ENCODE peak calls at places on chromosome 20, in seven cellular contexts. T, V, G, H, J, Z and U are unnamed samples.

GRCh38 chr20:10216146-10216741 is 2.4 kb upstream of the SNAP25 start:
- DNase-seq in T (no peak), V (no peak), G (no peak), H (no peak), J (no peak), Z (no peak), U (no peak)

GRCh38 chr20:34834459-34834893 is 9.0 kb upstream of the NCOA6 start:
- DNase-seq in T (no peak), V (no peak), G (no peak), H (peak), J (no peak), Z (peak), U (peak)

GRCh38 chr20:46642265-46642942 is 8.9 kb downstream of the SLC13A3 start:
- DNase-seq in T (no peak), V (no peak), G (peak), H (no peak), J (peak), Z (no peak), U (no peak)

GRCh38 chr20:11995750-11996567 is 78.3 kb downstream of the BTBD3 start:
- DNase-seq in T (no peak), V (no peak), G (no peak), H (no peak), J (no peak), Z (no peak), U (no peak)

GRCh38 chr20:7856756-7857155 is 83.5 kb downstream of the HAO1 start:
- DNase-seq in T (no peak), V (no peak), G (no peak), H (peak), J (no peak), Z (no peak), U (no peak)

GRCh38 chr20:3766832-3767433 is 620 bp downstream of the ADISSP start:
- DNase-seq in T (no peak), V (no peak), G (no peak), H (peak), J (no peak), Z (peak), U (peak)

GRCh38 chr20:33480071-33480470 is 9.8 kb upstream of the CBFA2T2 start:
- DNase-seq in T (no peak), V (no peak), G (no peak), H (no peak), J (no peak), Z (no peak), U (no peak)

GRCh38 chr20:33061626-33062025 is 7.9 kb downstream of the BPIFB3 start:
- DNase-seq in T (no peak), V (no peak), G (no peak), H (no peak), J (no peak), Z (no peak), U (no peak)

GRCh38 chr20:33202451-33202850 is 14.7 kb upstream of the BPIFA3 start:
- DNase-seq in T (no peak), V (no peak), G (no peak), H (no peak), J (no peak), Z (no peak), U (no peak)

GRCh38 chr20:38864662-38865061 is 59.2 kb downstream of the PPP1R16B start:
- DNase-seq in T (no peak), V (no peak), G (no peak), H (no peak), J (no peak), Z (no peak), U (no peak)

GRCh38 chr20:55054443-55054842 is 579.0 kb downstream of the DOK5 start:
- DNase-seq in T (no peak), V (no peak), G (no peak), H (no peak), J (no peak), Z (no peak), U (no peak)

GRCh38 chr20:19817017-19817416 is 59.0 kb downstream of the RIN2 start:
- DNase-seq in T (no peak), V (no peak), G (no peak), H (no peak), J (peak), Z (no peak), U (no peak)

GRCh38 chr20:33444797-33445560 is 1.4 kb upstream of the SNTA1 start:
- DNase-seq in T (no peak), V (no peak), G (no peak), H (peak), J (no peak), Z (no peak), U (peak)

GRCh38 chr20:20668639-20669038 is 43.8 kb downstream of the RALGAPA2 start:
- DNase-seq in T (no peak), V (peak), G (no peak), H (peak), J (no peak), Z (no peak), U (no peak)

GRCh38 chr20:52131048-52131643 is 60.4 kb downstream of the ZFP64 start:
- DNase-seq in T (no peak), V (no peak), G (no peak), H (no peak), J (no peak), Z (no peak), U (no peak)

GRCh38 chr20:48595495-48596475 is 232.0 kb downstream of the PREX1 start:
- DNase-seq in T (no peak), V (no peak), G (peak), H (no peak), J (no peak), Z (no peak), U (no peak)

GRCh38 chr20:34915749-34916455 is 39.5 kb downstream of the ACSS2 start:
- DNase-seq in T (no peak), V (no peak), G (no peak), H (no peak), J (no peak), Z (no peak), U (no peak)

GRCh38 chr20:14877616-14878015 is 540.2 kb upstream of the FLRT3 start:
- DNase-seq in T (no peak), V (no peak), G (no peak), H (no peak), J (no peak), Z (no peak), U (no peak)

GRCh38 chr20:57384486-57384885 is 6.7 kb upstream of the RBM38 start:
- DNase-seq in T (no peak), V (no peak), G (no peak), H (no peak), J (no peak), Z (no peak), U (no peak)

GRCh38 chr20:50537546-50538201 is 27.5 kb downstream of the PTPN1 start:
- DNase-seq in T (no peak), V (no peak), G (no peak), H (no peak), J (no peak), Z (no peak), U (no peak)

GRCh38 chr20:52422574-52423463 is 231.2 kb upstream of the ZFP64 start:
- DNase-seq in T (no peak), V (no peak), G (no peak), H (no peak), J (no peak), Z (no peak), U (peak)

GRCh38 chr20:12049125-12049524 is 131.4 kb downstream of the BTBD3 start:
- DNase-seq in T (no peak), V (no peak), G (no peak), H (no peak), J (peak), Z (no peak), U (no peak)

GRCh38 chr20:4972506-4973251 is 28.6 kb downstream of the SLC23A2 start:
- DNase-seq in T (no peak), V (no peak), G (no peak), H (no peak), J (no peak), Z (no peak), U (no peak)

GRCh38 chr20:13006825-13007224 is 1.9 kb upstream of the SPTLC3 start:
- DNase-seq in T (no peak), V (no peak), G (no peak), H (no peak), J (no peak), Z (no peak), U (no peak)

GRCh38 chr20:46581386-46581785 is 30.9 kb upstream of the OCSTAMP start:
- DNase-seq in T (no peak), V (no peak), G (no peak), H (no peak), J (no peak), Z (no peak), U (no peak)

GRCh38 chr20:16647875-16648597 is 74.8 kb upstream of the KIF16B start:
- DNase-seq in T (no peak), V (no peak), G (no peak), H (no peak), J (no peak), Z (no peak), U (no peak)

GRCh38 chr20:49515588-49515987 is 33.1 kb upstream of the KCNB1 start:
- DNase-seq in T (no peak), V (no peak), G (no peak), H (no peak), J (no peak), Z (no peak), U (no peak)

GRCh38 chr20:46411637-46412036 is 5.2 kb upstream of the ELMO2 start:
- DNase-seq in T (no peak), V (no peak), G (no peak), H (no peak), J (no peak), Z (no peak), U (no peak)

GRCh38 chr20:48657426-48658197 is 170.2 kb downstream of the PREX1 start:
- DNase-seq in T (no peak), V (peak), G (peak), H (peak), J (peak), Z (peak), U (peak)

GRCh38 chr20:50652702-50653294 is 38.5 kb downstream of the RIPOR3 start:
- DNase-seq in T (no peak), V (peak), G (no peak), H (peak), J (no peak), Z (no peak), U (no peak)

GRCh38 chr20:37396520-37397075 is 50.7 kb downstream of the SRC start:
- DNase-seq in T (no peak), V (no peak), G (no peak), H (peak), J (no peak), Z (peak), U (no peak)

GRCh38 chr20:19888269-19888669 is 128.9 kb upstream of the NAA20 start:
- DNase-seq in T (no peak), V (no peak), G (no peak), H (no peak), J (no peak), Z (no peak), U (no peak)

GRCh38 chr20:57809661-57810172 is 99.9 kb upstream of the PMEPA1 start:
- DNase-seq in T (no peak), V (no peak), G (no peak), H (peak), J (no peak), Z (no peak), U (no peak)

GRCh38 chr20:18005170-18005989 is 36.6 kb downstream of the MGME1 start:
- DNase-seq in T (no peak), V (peak), G (no peak), H (no peak), J (no peak), Z (no peak), U (no peak)

GRCh38 chr20:49245921-49246740 is 26.9 kb downstream of the DDX27 start:
- DNase-seq in T (no peak), V (no peak), G (no peak), H (peak), J (peak), Z (peak), U (peak)

GRCh38 chr20:461254-462198 is 807 bp downstream of the TBC1D20 start:
- DNase-seq in T (no peak), V (no peak), G (peak), H (peak), J (peak), Z (no peak), U (peak)

DNA sequence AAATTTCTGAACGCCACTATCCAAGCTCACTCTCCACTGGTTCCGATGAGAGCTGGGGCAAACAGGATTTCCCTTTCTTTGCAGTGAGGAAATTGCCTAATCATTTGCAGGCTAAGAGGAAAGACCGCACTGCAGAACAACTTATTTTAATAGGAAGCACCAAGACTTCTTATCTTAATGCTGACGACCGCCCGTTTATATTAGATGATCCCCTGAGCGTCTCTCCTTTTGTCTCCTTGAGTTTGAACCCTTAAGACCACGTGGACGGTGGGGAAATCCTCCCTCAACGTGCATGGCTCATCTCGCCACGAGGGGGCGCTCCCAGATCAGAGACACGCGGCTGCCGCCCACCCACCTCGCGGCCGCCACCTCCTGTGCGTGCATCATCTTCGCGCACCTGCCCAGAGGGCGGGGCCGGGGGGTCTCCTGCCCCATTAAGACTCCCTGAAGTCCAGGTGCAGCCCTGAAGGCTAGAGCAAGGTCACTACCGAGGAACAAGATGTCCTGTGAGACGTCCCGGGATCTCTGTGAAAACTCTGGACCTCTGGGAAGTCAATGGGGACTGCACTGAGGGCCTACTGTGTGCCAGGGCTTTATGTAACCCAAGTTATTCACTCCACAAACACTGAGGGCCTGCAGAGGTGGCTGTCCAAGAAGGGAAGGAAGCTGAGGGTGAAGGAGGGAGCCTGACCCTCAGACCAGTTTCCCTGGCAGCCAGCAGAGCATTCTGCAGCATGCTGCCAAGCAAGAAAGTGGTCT is 28.2 kb downstream of the PDYN start:
- DNase-seq in T (no peak), V (peak), G (peak), H (peak), J (peak), Z (peak), U (peak)
- TF ChIP-seq POLR2A in T (no peak), V (no peak), G (no peak), H (no peak), J (no peak), Z (no peak), U (no peak)

DNA sequence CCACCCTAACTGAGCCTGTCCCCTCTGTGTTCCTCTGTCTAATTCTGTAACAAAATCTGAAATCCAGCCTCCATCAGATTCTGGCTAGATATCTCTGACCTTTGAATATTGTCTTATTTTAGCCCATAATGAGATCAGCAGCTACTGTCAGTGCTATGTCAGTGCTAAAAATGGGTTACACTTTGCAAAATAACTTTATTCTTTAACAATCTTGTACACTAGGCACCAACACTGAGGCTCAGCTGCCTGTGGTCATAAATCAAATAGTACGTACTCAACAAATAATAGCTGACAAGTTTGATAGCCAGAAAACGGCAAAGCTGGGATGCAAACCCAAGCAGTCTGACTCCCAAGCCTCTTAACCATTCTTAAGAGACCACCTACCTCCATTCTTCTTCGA is 22.1 kb downstream of the TTPAL start:
- DNase-seq in T (no peak), V (no peak), G (no peak), H (no peak), J (no peak), Z (no peak), U (no peak)
- TF ChIP-seq POLR2A in T (no peak), V (no peak), G (no peak), H (no peak), J (no peak), Z (no peak), U (no peak)

GRCh38 chr20:2651772-2652723 is at the start of gene NOP56:
- DNase-seq in T (peak), V (peak), G (peak), H (peak), J (peak), Z (peak), U (peak)

GRCh38 chr20:2654384-2654822 is 2.0 kb downstream of the NOP56 start:
- DNase-seq in T (no peak), V (no peak), G (no peak), H (peak), J (no peak), Z (no peak), U (no peak)

GRCh38 chr20:2654831-2655230 is 2.4 kb downstream of the NOP56 start:
- DNase-seq in T (no peak), V (no peak), G (no peak), H (no peak), J (no peak), Z (no peak), U (no peak)

GRCh38 chr20:2653511-2654383 is 1.3 kb downstream of the NOP56 start:
- DNase-seq in T (no peak), V (no peak), G (no peak), H (peak), J (no peak), Z (no peak), U (peak)

GRCh38 chr20:2652724-2653510 is 485 bp downstream of the NOP56 start:
- DNase-seq in T (no peak), V (no peak), G (no peak), H (peak), J (no peak), Z (no peak), U (peak)
- TF ChIP-seq POLR2A in T (no peak), V (peak), G (peak), H (no peak), J (no peak), Z (no peak), U (peak)

GRCh38 chr20:63392465-63393365 is 31.6 kb upstream of the CHRNA4 start:
- DNase-seq in T (no peak), V (no peak), G (no peak), H (no peak), J (no peak), Z (no peak), U (no peak)

GRCh38 chr20:63394635-63395455 is 33.7 kb upstream of the CHRNA4 start:
- DNase-seq in T (no peak), V (no peak), G (no peak), H (no peak), J (no peak), Z (no peak), U (no peak)

GRCh38 chr20:63394069-63394468 is 32.9 kb upstream of the CHRNA4 start:
- DNase-seq in T (no peak), V (no peak), G (no peak), H (no peak), J (no peak), Z (no peak), U (no peak)

GRCh38 chr20:63395723-63396122 is 34.6 kb upstream of the CHRNA4 start:
- DNase-seq in T (no peak), V (no peak), G (no peak), H (no peak), J (no peak), Z (no peak), U (no peak)

DNA sequence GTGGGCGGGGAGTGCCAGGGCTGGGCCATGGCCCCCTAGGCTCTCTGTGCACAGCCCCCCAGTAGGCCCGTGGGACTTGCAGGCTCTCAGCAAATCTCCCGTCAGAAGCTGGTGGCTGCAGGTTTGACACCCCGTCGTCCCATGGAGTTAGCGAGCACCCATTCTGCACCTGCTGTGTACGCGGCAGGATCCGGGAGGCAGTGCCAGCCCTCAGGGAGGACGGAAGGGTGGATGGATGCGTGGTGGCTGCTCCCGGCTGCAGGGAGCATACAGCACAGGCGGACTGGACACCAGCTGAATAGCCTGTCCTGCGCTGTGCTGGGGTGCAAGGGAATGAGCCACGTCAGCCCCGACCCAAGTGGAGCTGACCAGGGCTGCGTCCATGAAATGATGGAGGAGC is 32.4 kb upstream of the CHRNA4 start:
- DNase-seq in T (no peak), V (no peak), G (no peak), H (no peak), J (no peak), Z (no peak), U (no peak)
- TF ChIP-seq POLR2A in T (no peak), V (no peak), G (no peak), H (no peak), J (no peak), Z (no peak), U (no peak)

GRCh38 chr20:58994390-58995159 is 12.5 kb downstream of the CTSZ start:
- DNase-seq in T (no peak), V (no peak), G (no peak), H (no peak), J (no peak), Z (no peak), U (no peak)

GRCh38 chr20:58997141-58997770 is 9.8 kb downstream of the CTSZ start:
- DNase-seq in T (no peak), V (no peak), G (no peak), H (no peak), J (no peak), Z (no peak), U (no peak)

GRCh38 chr20:58995461-58996225 is 11.4 kb downstream of the CTSZ start:
- DNase-seq in T (no peak), V (no peak), G (no peak), H (no peak), J (no peak), Z (no peak), U (no peak)

GRCh38 chr20:58998656-58999055 is 8.4 kb downstream of the CTSZ start:
- DNase-seq in T (no peak), V (no peak), G (peak), H (no peak), J (no peak), Z (no peak), U (no peak)

GRCh38 chr20:58996226-58996611 is 10.8 kb downstream of the CTSZ start:
- DNase-seq in T (no peak), V (no peak), G (no peak), H (no peak), J (no peak), Z (no peak), U (no peak)
- TF ChIP-seq POLR2A in T (no peak), V (peak), G (no peak), H (no peak), J (no peak), Z (peak), U (no peak)

GRCh38 chr20:53978497-53978896 is 91.9 kb downstream of the BCAS1 start:
- DNase-seq in T (no peak), V (no peak), G (no peak), H (no peak), J (no peak), Z (no peak), U (no peak)
- TF ChIP-seq POLR2A in T (no peak), V (no peak), G (no peak), H (no peak), J (no peak), Z (no peak), U (no peak)

GRCh38 chr20:61911824-61912223 is 153.9 kb downstream of the TAF4 start:
- DNase-seq in T (no peak), V (no peak), G (no peak), H (no peak), J (no peak), Z (no peak), U (no peak)

GRCh38 chr20:61909821-61910220 is 155.9 kb downstream of the TAF4 start:
- DNase-seq in T (no peak), V (no peak), G (no peak), H (no peak), J (no peak), Z (no peak), U (no peak)

GRCh38 chr20:61915101-61915500 is 150.6 kb downstream of the TAF4 start:
- DNase-seq in T (no peak), V (no peak), G (no peak), H (no peak), J (no peak), Z (no peak), U (no peak)

GRCh38 chr20:61913423-61914225 is 152.1 kb downstream of the TAF4 start:
- DNase-seq in T (no peak), V (peak), G (no peak), H (no peak), J (no peak), Z (no peak), U (no peak)

GRCh38 chr20:61912665-61913422 is 152.8 kb downstream of the TAF4 start:
- DNase-seq in T (no peak), V (peak), G (no peak), H (no peak), J (no peak), Z (no peak), U (no peak)
- TF ChIP-seq POLR2A in T (no peak), V (no peak), G (no peak), H (no peak), J (no peak), Z (no peak), U (no peak)